ENCODE peak calls at places on chromosomes 4 and X, in four cellular contexts. U, W, H and J are unnamed samples. For H3K4me1, the result is how much of the 10 kb centered on the place peaks cover.

GRCh38 chr4:18209448-18209847 is 187.9 kb upstream of the LCORL start:
- DNase-seq in H (no peak), U (no peak), W (no peak), J (no peak)

GRCh38 chrX:121010218-121010617 is 24.7 kb upstream of the CT47A1 start:
- DNase-seq in W (no peak), U (peak), H (no peak), J (no peak)

GRCh38 chr4:112562254-112562653 is 46.3 kb upstream of the NEUROG2 start:
- DNase-seq in H (no peak), W (no peak), U (no peak), J (no peak)

GRCh38 chr4:73538162-73538561 is 56.6 kb downstream of the AFM start:
- DNase-seq in H (no peak), W (no peak), U (no peak), J (no peak)

GRCh38 chrX:26649534-26649933 is 433.6 kb downstream of the MAGEB5 start:
- DNase-seq in H (no peak), W (no peak), U (peak), J (no peak)

GRCh38 chr4:186932196-186932595 is 208.5 kb upstream of the FAT1 start:
- DNase-seq in W (no peak), U (peak), H (no peak), J (no peak)

GRCh38 chrX:29478336-29479069 is 736.9 kb upstream of the MAGEB2 start:
- DNase-seq in U (peak), W (no peak), H (no peak), J (peak)

GRCh38 chr4:147039991-147040575 is 94.4 kb upstream of the TTC29 start:
- DNase-seq in W (no peak), U (no peak), H (no peak), J (no peak)

GRCh38 chrX:153900806-153901752 is 3.4 kb upstream of the AVPR2 start:
- DNase-seq in H (peak), W (peak), U (peak), J (peak)

GRCh38 chrX:24153796-24154189 is 4.3 kb downstream of the ZFX start:
- DNase-seq in U (no peak), H (no peak), W (no peak), J (no peak)

GRCh38 chr4:27518876-27519275 is 658.2 kb downstream of the STIM2 start:
- DNase-seq in U (no peak), H (no peak), W (no peak), J (no peak)

GRCh38 chrX:9464435-9465371 is at the start of gene TBL1X:
- DNase-seq in H (peak), U (peak), W (peak), J (peak)

GRCh38 chr4:66852843-66853242 is 692.5 kb downstream of the CENPC start:
- DNase-seq in W (no peak), H (no peak), U (no peak), J (no peak)

GRCh38 chr4:158259955-158260575 is 49.8 kb downstream of the TMEM144 start:
- DNase-seq in H (no peak), W (no peak), U (peak), J (peak)

GRCh38 chr4:5051692-5052423 is 578 bp downstream of the STK32B start:
- DNase-seq in H (no peak), U (peak), W (no peak), J (no peak)

GRCh38 chr4:85722401-85722800 is 247.5 kb downstream of the ARHGAP24 start:
- DNase-seq in U (no peak), W (no peak), H (no peak), J (no peak)

GRCh38 chr4:158496030-158496741 is 25.5 kb upstream of the RXFP1 start:
- DNase-seq in H (peak), U (peak), W (no peak), J (peak)

GRCh38 chr4:152585036-152585439 is 49.1 kb upstream of the FBXW7 start:
- DNase-seq in W (no peak), U (no peak), H (no peak), J (no peak)

GRCh38 chrX:129930941-129931410 is 25.0 kb downstream of the UTP14A start:
- DNase-seq in W (no peak), H (no peak), U (peak), J (no peak)

GRCh38 chr4:154049457-154050181 is 260.7 kb upstream of the SFRP2 start:
- DNase-seq in H (no peak), W (no peak), U (peak), J (peak)

GRCh38 chrX:9267415-9267814 is 197.4 kb upstream of the TBL1X start:
- DNase-seq in H (no peak), W (no peak), U (no peak), J (peak)

GRCh38 chrX:17654116-17654515 is 83.2 kb upstream of the SCML1 start:
- DNase-seq in U (no peak), W (peak), H (no peak), J (no peak)

GRCh38 chr4:692771-693554 is 4.0 kb upstream of the SLC49A3 start:
- DNase-seq in U (no peak), H (no peak), W (no peak), J (no peak)

GRCh38 chr4:7774301-7775019 is 165.2 kb downstream of the AFAP1 start:
- DNase-seq in H (no peak), W (no peak), U (no peak), J (no peak)

GRCh38 chr4:173937871-173938270 is 345.6 kb downstream of the FBXO8 start:
- DNase-seq in U (peak), W (no peak), H (no peak), J (no peak)

GRCh38 chr4:82431831-82432230 is 1.4 kb downstream of the ENOPH1 start:
- DNase-seq in W (no peak), H (no peak), U (no peak), J (no peak)

GRCh38 chr4:75696036-75696435 is 22.8 kb upstream of the G3BP2 start:
- DNase-seq in H (no peak), U (no peak), W (peak), J (peak)

GRCh38 chr4:2672082-2672481 is 84.1 kb downstream of the TNIP2 start:
- DNase-seq in H (no peak), U (no peak), W (no peak), J (no peak)

GRCh38 chr4:2672700-2673099 is 83.4 kb downstream of the TNIP2 start:
- DNase-seq in W (no peak), H (no peak), U (no peak), J (no peak)

GRCh38 chr4:2667428-2667827 is 88.7 kb downstream of the TNIP2 start:
- DNase-seq in U (no peak), W (no peak), H (no peak), J (no peak)

GRCh38 chr4:2673157-2673556 is 83.0 kb downstream of the TNIP2 start:
- DNase-seq in U (peak), H (no peak), W (no peak), J (no peak)

GRCh38 chr4:2671267-2671895 is 84.8 kb downstream of the TNIP2 start:
- DNase-seq in U (no peak), W (no peak), H (no peak), J (no peak)
- H3K4me1 ChIP-seq in U (under half), W (under half), H (under half), J (under half)

GRCh38 chr4:22071749-22072148 is 123.2 kb upstream of the KCNIP4 start:
- DNase-seq in H (no peak), U (peak), W (no peak), J (no peak)

GRCh38 chr4:22072240-22072639 is 123.7 kb upstream of the KCNIP4 start:
- DNase-seq in W (no peak), H (no peak), U (no peak), J (no peak)

GRCh38 chr4:22072726-22073125 is 124.2 kb upstream of the KCNIP4 start:
- DNase-seq in H (no peak), W (no peak), U (peak), J (no peak)

GRCh38 chr4:22077571-22077970 is 129.0 kb upstream of the KCNIP4 start:
- DNase-seq in H (no peak), U (peak), W (no peak), J (no peak)
- H3K4me1 ChIP-seq in H (under half), U (under half), W (under half), J (under half)

GRCh38 chr4:40194602-40195161 is 2.1 kb upstream of the RHOH start:
- DNase-seq in H (no peak), W (peak), U (no peak), J (no peak)

GRCh38 chr4:40192286-40193017 is 4.4 kb upstream of the RHOH start:
- DNase-seq in H (no peak), U (no peak), W (no peak), J (no peak)

GRCh38 chr4:40193578-40193977 is 3.3 kb upstream of the RHOH start:
- DNase-seq in U (no peak), H (no peak), W (no peak), J (no peak)

GRCh38 chr4:40190880-40191815 is 5.7 kb upstream of the RHOH start:
- DNase-seq in U (no peak), W (no peak), H (no peak), J (no peak)

GRCh38 chr4:40193018-40193571 is 3.7 kb upstream of the RHOH start:
- DNase-seq in H (no peak), W (peak), U (no peak), J (no peak)
- H3K4me1 ChIP-seq in H (under half), W (half or more), U (under half), J (under half)

GRCh38 chr4:6189511-6189910 is 10.8 kb downstream of the JAKMIP1 start:
- DNase-seq in U (no peak), H (no peak), W (no peak), J (no peak)
- H3K4me1 ChIP-seq in U (under half), H (under half), W (under half), J (under half)

GRCh38 chrX:10755477-10756334 is 135.3 kb upstream of the MID1 start:
- DNase-seq in U (peak), H (no peak), W (no peak), J (peak)
- H3K4me1 ChIP-seq in U (under half), H (under half), W (under half), J (under half)

DNA sequence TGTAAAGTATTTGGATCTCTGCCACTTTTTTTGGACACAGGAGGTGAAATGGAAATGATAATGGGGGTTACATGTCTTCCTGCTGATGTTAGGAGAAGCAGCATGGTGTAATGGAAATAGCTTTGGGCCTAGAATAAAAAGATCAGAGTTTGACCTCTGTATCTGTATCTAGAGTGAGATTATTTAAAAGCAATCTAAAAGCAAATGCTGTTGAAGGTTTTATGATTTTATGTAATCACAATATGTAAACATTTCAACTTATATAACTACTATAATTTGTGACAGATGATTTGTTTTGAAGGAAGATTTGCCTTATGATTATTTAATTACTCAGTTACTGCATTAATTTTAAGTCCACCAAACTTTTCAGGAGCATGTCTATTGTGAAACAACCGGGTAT is 3.4 kb downstream of the COL4A5 start:
- DNase-seq in U (no peak), H (no peak), W (no peak), J (no peak)
- H3K4me1 ChIP-seq in U (under half), H (under half), W (under half), J (under half)